ENCODE peak calls at places on chromosomes 5 and 9, in five cellular contexts. One of them, this sample, is unnamed.

GRCh38 chr9:89542461-89543021 is 44.6 kb upstream of the SEMA4D start:
- DNase-seq in glomerular endothelial cell: no peak
- DNase-seq in GM19239: no peak
- DNase-seq in RWPE1: peak; percentile 19
- DNase-seq in WERI-Rb-1: no peak
- DNase-seq in this sample: no peak

GRCh38 chr5:74031536-74031935 is 405.5 kb downstream of the ARHGEF28 start:
- DNase-seq in GM19239: no peak
- DNase-seq in WERI-Rb-1: no peak
- DNase-seq in glomerular endothelial cell: no peak
- DNase-seq in RWPE1: no peak
- DNase-seq in this sample: no peak

GRCh38 chr5:40585537-40586267 is 94.0 kb upstream of the PTGER4 start:
- DNase-seq in glomerular endothelial cell: no peak
- DNase-seq in GM19239: no peak
- DNase-seq in WERI-Rb-1: no peak
- DNase-seq in RWPE1: no peak
- DNase-seq in this sample: no peak

GRCh38 chr5:176538505-176538806 is 1.3 kb upstream of the RNF44 start:
- DNase-seq in WERI-Rb-1: no peak
- DNase-seq in GM19239: no peak
- DNase-seq in RWPE1: no peak
- DNase-seq in glomerular endothelial cell: no peak
- DNase-seq in this sample: no peak

GRCh38 chr9:36400332-36401178 is 486 bp upstream of the RNF38 start:
- DNase-seq in glomerular endothelial cell: no peak
- DNase-seq in GM19239: peak; percentile 81
- DNase-seq in WERI-Rb-1: peak; percentile 90
- DNase-seq in RWPE1: peak; percentile 99
- DNase-seq in this sample: no peak

GRCh38 chr5:3182477-3182876 is 413.2 kb upstream of the IRX1 start:
- DNase-seq in WERI-Rb-1: no peak
- DNase-seq in RWPE1: no peak
- DNase-seq in glomerular endothelial cell: no peak
- DNase-seq in GM19239: no peak
- DNase-seq in this sample: no peak

GRCh38 chr5:148984333-148984732 is 78.5 kb downstream of the SH3TC2 start:
- DNase-seq in GM19239: no peak
- DNase-seq in RWPE1: peak; percentile 89
- DNase-seq in WERI-Rb-1: no peak
- DNase-seq in glomerular endothelial cell: no peak
- DNase-seq in this sample: no peak

GRCh38 chr5:174532453-174533126 is 191.8 kb upstream of the MSX2 start:
- DNase-seq in WERI-Rb-1: peak; percentile 20
- DNase-seq in RWPE1: peak; percentile 97
- DNase-seq in GM19239: no peak
- DNase-seq in glomerular endothelial cell: peak; percentile 50
- DNase-seq in this sample: peak; percentile 79

GRCh38 chr5:104062495-104063377 is 500.1 kb upstream of the NUDT12 start:
- DNase-seq in RWPE1: no peak
- DNase-seq in WERI-Rb-1: no peak
- DNase-seq in GM19239: no peak
- DNase-seq in glomerular endothelial cell: no peak
- DNase-seq in this sample: no peak

GRCh38 chr9:69861011-69861410 is 40.4 kb downstream of the CFAP95 start:
- DNase-seq in GM19239: no peak
- DNase-seq in WERI-Rb-1: no peak
- DNase-seq in glomerular endothelial cell: no peak
- DNase-seq in RWPE1: no peak
- DNase-seq in this sample: no peak

GRCh38 chr9:26888271-26888670 is 4.3 kb downstream of the CAAP1 start:
- DNase-seq in glomerular endothelial cell: no peak
- DNase-seq in RWPE1: no peak
- DNase-seq in GM19239: no peak
- DNase-seq in WERI-Rb-1: no peak
- DNase-seq in this sample: no peak

GRCh38 chr9:93673271-93673843 is 97.0 kb downstream of the PHF2 start:
- DNase-seq in WERI-Rb-1: peak; percentile 15
- DNase-seq in glomerular endothelial cell: no peak
- DNase-seq in RWPE1: no peak
- DNase-seq in GM19239: no peak
- DNase-seq in this sample: no peak

GRCh38 chr9:98605116-98605515 is 103.6 kb downstream of the GABBR2 start:
- DNase-seq in glomerular endothelial cell: no peak
- DNase-seq in WERI-Rb-1: no peak
- DNase-seq in GM19239: no peak
- DNase-seq in RWPE1: no peak
- DNase-seq in this sample: no peak

GRCh38 chr5:87526131-87526530 is 113.4 kb upstream of the CCNH start:
- DNase-seq in WERI-Rb-1: no peak
- DNase-seq in GM19239: no peak
- DNase-seq in glomerular endothelial cell: no peak
- DNase-seq in RWPE1: no peak
- DNase-seq in this sample: no peak

GRCh38 chr5:65094279-65094678 is 325.5 kb downstream of the CWC27 start:
- DNase-seq in glomerular endothelial cell: no peak
- DNase-seq in RWPE1: no peak
- DNase-seq in WERI-Rb-1: no peak
- DNase-seq in GM19239: no peak
- DNase-seq in this sample: no peak

GRCh38 chr9:125547383-125547782 is 159.6 kb downstream of the MAPKAP1 start:
- DNase-seq in GM19239: no peak
- DNase-seq in WERI-Rb-1: no peak
- DNase-seq in glomerular endothelial cell: no peak
- DNase-seq in RWPE1: no peak
- DNase-seq in this sample: no peak

GRCh38 chr5:113552620-113553019 is 39.1 kb downstream of the YTHDC2 start:
- DNase-seq in WERI-Rb-1: no peak
- DNase-seq in GM19239: no peak
- DNase-seq in RWPE1: no peak
- DNase-seq in glomerular endothelial cell: no peak
- DNase-seq in this sample: no peak

GRCh38 chr5:63262191-63262981 is 683.8 kb downstream of the LRRC70 start:
- DNase-seq in GM19239: no peak
- DNase-seq in RWPE1: peak; percentile 38
- DNase-seq in WERI-Rb-1: no peak
- DNase-seq in glomerular endothelial cell: no peak
- DNase-seq in this sample: no peak

GRCh38 chr5:53423724-53424123 is 56.7 kb upstream of the FST start:
- DNase-seq in GM19239: no peak
- DNase-seq in WERI-Rb-1: no peak
- DNase-seq in glomerular endothelial cell: no peak
- DNase-seq in RWPE1: no peak
- DNase-seq in this sample: no peak

GRCh38 chr9:12614488-12614887 is 78.7 kb upstream of the TYRP1 start:
- DNase-seq in RWPE1: no peak
- DNase-seq in glomerular endothelial cell: no peak
- DNase-seq in GM19239: no peak
- DNase-seq in WERI-Rb-1: peak; percentile 32
- DNase-seq in this sample: no peak

GRCh38 chr5:4514067-4514648 is 626.0 kb upstream of the ADAMTS16 start:
- DNase-seq in RWPE1: no peak
- DNase-seq in GM19239: no peak
- DNase-seq in WERI-Rb-1: no peak
- DNase-seq in glomerular endothelial cell: no peak
- DNase-seq in this sample: no peak

GRCh38 chr5:127941646-127942045 is 141.9 kb upstream of the SLC12A2 start:
- DNase-seq in RWPE1: no peak
- DNase-seq in WERI-Rb-1: peak; percentile 91
- DNase-seq in glomerular endothelial cell: no peak
- DNase-seq in GM19239: no peak
- DNase-seq in this sample: no peak

GRCh38 chr5:399296-400281 is 43.4 kb upstream of the EXOC3 start:
- DNase-seq in RWPE1: peak; percentile 51
- DNase-seq in glomerular endothelial cell: peak; percentile 72
- DNase-seq in GM19239: peak; percentile 63
- DNase-seq in WERI-Rb-1: peak; percentile 40
- DNase-seq in this sample: peak; percentile 97

GRCh38 chr5:10706326-10706725 is 54.7 kb downstream of the DAP start:
- DNase-seq in RWPE1: no peak
- DNase-seq in glomerular endothelial cell: no peak
- DNase-seq in GM19239: no peak
- DNase-seq in WERI-Rb-1: no peak
- DNase-seq in this sample: no peak

GRCh38 chr5:163880307-163880706 is 374.9 kb downstream of the MAT2B start:
- DNase-seq in RWPE1: no peak
- DNase-seq in GM19239: no peak
- DNase-seq in WERI-Rb-1: no peak
- DNase-seq in glomerular endothelial cell: no peak
- DNase-seq in this sample: peak; percentile 66

GRCh38 chr5:132272341-132273210 is 15.1 kb downstream of the PDLIM4 start:
- DNase-seq in glomerular endothelial cell: no peak
- DNase-seq in GM19239: peak; percentile 64
- DNase-seq in WERI-Rb-1: peak; percentile 83
- DNase-seq in RWPE1: peak; percentile 60
- DNase-seq in this sample: no peak

GRCh38 chr5:154196955-154197652 is 6.6 kb downstream of the GALNT10 start:
- DNase-seq in glomerular endothelial cell: no peak
- DNase-seq in WERI-Rb-1: no peak
- DNase-seq in GM19239: no peak
- DNase-seq in RWPE1: no peak
- DNase-seq in this sample: no peak

GRCh38 chr9:96006961-96007360 is 131.5 kb downstream of the ERCC6L2 start:
- DNase-seq in WERI-Rb-1: no peak
- DNase-seq in RWPE1: no peak
- DNase-seq in GM19239: no peak
- DNase-seq in glomerular endothelial cell: no peak
- DNase-seq in this sample: peak; percentile 1

GRCh38 chr5:54959673-54960418 is 25.5 kb downstream of the ESM1 start:
- DNase-seq in GM19239: no peak
- DNase-seq in RWPE1: no peak
- DNase-seq in WERI-Rb-1: peak; percentile 35
- DNase-seq in glomerular endothelial cell: no peak
- DNase-seq in this sample: no peak